ENCODE peak calls at places on chromosomes 5 and 9, in seven cellular contexts. T is CD8-positive, alpha-beta memory T cell; A is heart right ventricle; H is neuronal stem cell; K is sigmoid colon; Q is CD4-positive, CD25-positive, alpha-beta regulatory T cell; R is right lobe of liver. X is an unnamed sample. For H3K4me1, H3K9me3 and H3K27me3, the result is how much of the 10 kb centered on the place peaks cover.

GRCh38 chr5:136364307-136364706 is 1.0 kb downstream of the TRPC7 start:
- DNase-seq in T (no peak), A (no peak), H (no peak), K (no peak), Q (no peak), R (no peak), X (no peak)

GRCh38 chr5:3335301-3335700 is 260.3 kb upstream of the IRX1 start:
- DNase-seq in T (no peak), A (no peak), H (no peak), K (peak), Q (no peak), R (no peak), X (no peak)

GRCh38 chr5:6573651-6574101 is 59.2 kb downstream of the NSUN2 start:
- DNase-seq in T (no peak), A (no peak), H (no peak), K (no peak), Q (no peak), R (no peak), X (no peak)

GRCh38 chr9:81499571-81499970 is 189.8 kb downstream of the TLE1 start:
- DNase-seq in T (no peak), A (no peak), H (no peak), K (no peak), Q (no peak), R (no peak), X (no peak)

GRCh38 chr5:5971227-5971626 is 407.1 kb downstream of the MED10 start:
- DNase-seq in T (no peak), A (no peak), H (no peak), K (no peak), Q (no peak), R (no peak), X (no peak)

GRCh38 chr5:133782736-133783135 is 170.4 kb upstream of the FSTL4 start:
- DNase-seq in T (no peak), A (no peak), H (no peak), K (no peak), Q (no peak), R (no peak), X (no peak)

GRCh38 chr5:151799407-151799806 is 27.7 kb downstream of the G3BP1 start:
- DNase-seq in T (no peak), A (no peak), H (no peak), K (no peak), Q (no peak), R (no peak), X (no peak)

GRCh38 chr5:36357391-36357790 is 55.7 kb upstream of the RANBP3L start:
- DNase-seq in T (no peak), A (no peak), H (no peak), K (no peak), Q (no peak), R (no peak), X (no peak)

GRCh38 chr5:77774981-77775772 is 962 bp downstream of the TBCA start:
- DNase-seq in T (no peak), A (no peak), H (no peak), K (no peak), Q (no peak), R (no peak), X (no peak)

GRCh38 chr9:123871781-123872180 is 58.1 kb downstream of the DENND1A start:
- DNase-seq in T (no peak), A (no peak), H (no peak), K (no peak), Q (no peak), R (no peak), X (no peak)

GRCh38 chr5:132808866-132809265 is 4.2 kb upstream of the SOWAHA start:
- DNase-seq in T (no peak), A (no peak), H (no peak), K (no peak), Q (no peak), R (no peak), X (no peak)

GRCh38 chr9:112783551-112783954 is 33.0 kb downstream of the SNX30 start:
- DNase-seq in T (no peak), A (no peak), H (no peak), K (no peak), Q (no peak), R (no peak), X (no peak)

GRCh38 chr9:127875306-127875966 is 2.0 kb downstream of the AK1 start:
- DNase-seq in T (no peak), A (no peak), H (no peak), K (peak), Q (no peak), R (no peak), X (no peak)

DNA sequence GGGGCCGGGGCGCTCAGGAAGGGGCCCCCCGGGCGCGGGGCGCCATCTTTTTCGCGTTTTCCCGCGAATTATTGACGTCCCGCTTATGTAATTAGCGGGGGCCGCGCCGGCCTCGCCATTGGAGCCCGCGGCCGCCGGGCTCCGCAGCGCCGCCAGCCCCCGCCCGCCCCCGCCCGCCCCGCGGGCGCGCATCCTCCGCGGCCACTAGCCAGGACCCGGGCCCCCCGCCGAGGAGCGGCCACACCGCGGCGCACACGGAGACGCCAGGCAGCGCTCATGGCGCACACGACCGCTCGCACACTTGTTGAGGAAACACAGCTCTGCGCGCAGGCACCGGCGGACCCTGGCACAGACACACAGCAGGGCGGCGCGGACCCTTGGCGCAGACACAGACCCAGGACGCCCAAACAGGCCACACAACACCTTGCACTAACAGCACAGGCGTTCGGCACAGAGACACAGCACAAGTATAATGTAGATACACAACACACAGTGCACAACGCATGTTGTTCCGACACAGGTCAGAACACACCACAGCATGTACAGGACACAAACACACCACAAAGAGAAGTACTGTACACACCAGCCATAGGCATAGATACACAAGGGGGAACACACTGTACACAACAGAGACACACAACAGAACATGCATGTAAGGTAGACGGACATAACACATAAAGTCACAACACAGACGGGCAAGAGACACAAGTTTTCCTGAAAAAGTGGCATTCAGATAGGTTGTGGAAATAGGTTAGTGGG is 467 bp upstream of the PHF19 start:
- DNase-seq in T (peak), A (peak), H (peak), K (peak), Q (peak), R (peak), X (peak)
- H3K4me1 ChIP-seq in T (half or more), A (under half), H (under half), K (under half), Q (half or more), R (under half), X (under half)

GRCh38 chr9:119967867-119968535 is 598.8 kb upstream of the BRINP1 start:
- DNase-seq in T (no peak), A (no peak), H (no peak), K (no peak), Q (no peak), R (no peak), X (no peak)

GRCh38 chr9:119961774-119962408 is 592.7 kb upstream of the BRINP1 start:
- DNase-seq in T (no peak), A (no peak), H (peak), K (no peak), Q (no peak), R (peak), X (peak)

GRCh38 chr9:119963258-119963797 is 594.1 kb upstream of the BRINP1 start:
- DNase-seq in T (no peak), A (no peak), H (peak), K (no peak), Q (no peak), R (no peak), X (peak)

GRCh38 chr9:119959846-119960545 is 590.8 kb upstream of the BRINP1 start:
- DNase-seq in T (no peak), A (peak), H (no peak), K (no peak), Q (no peak), R (no peak), X (no peak)

DNA sequence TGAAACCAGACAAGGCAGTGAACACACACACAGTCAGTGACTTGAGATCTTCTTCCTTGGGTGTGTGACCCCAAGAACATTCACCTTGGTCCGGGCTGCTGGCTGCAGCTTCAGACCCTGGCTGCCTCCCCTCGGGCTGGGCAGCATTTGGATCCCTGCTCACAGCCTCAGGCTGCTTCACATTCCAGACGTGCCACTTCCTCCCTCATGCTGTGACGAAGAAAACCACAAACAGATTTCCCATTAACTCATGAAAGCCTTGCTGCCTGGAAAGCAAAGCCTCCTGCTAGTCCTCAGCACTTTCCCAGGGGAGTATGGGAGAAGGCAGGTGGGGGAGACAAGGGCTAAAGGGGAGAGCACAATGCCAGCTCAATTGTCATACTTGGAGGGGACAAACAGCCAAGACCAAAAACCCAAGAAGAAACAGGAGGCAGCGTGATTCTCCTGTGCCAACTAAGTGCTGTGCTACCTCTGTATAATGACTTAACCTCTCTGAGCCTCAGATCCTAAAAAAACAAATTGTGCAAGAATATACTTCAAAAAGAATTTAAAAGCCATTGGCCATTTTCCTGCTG is 594.6 kb upstream of the BRINP1 start:
- DNase-seq in T (no peak), A (no peak), H (peak), K (no peak), Q (no peak), R (no peak), X (no peak)
- H3K9me3 ChIP-seq in T (under half), A (under half), H (under half), K (under half), Q (under half), R (under half), X (under half)

GRCh38 chr5:154498597-154499393 is 20.8 kb upstream of the HAND1 start:
- DNase-seq in T (no peak), A (no peak), H (no peak), K (no peak), Q (no peak), R (no peak), X (no peak)

GRCh38 chr5:154487541-154487940 is 9.5 kb upstream of the HAND1 start:
- DNase-seq in T (no peak), A (no peak), H (no peak), K (no peak), Q (no peak), R (no peak), X (no peak)

GRCh38 chr5:154491951-154492350 is 13.9 kb upstream of the HAND1 start:
- DNase-seq in T (no peak), A (no peak), H (no peak), K (peak), Q (no peak), R (no peak), X (no peak)

GRCh38 chr5:154494036-154494435 is 16.0 kb upstream of the HAND1 start:
- DNase-seq in T (no peak), A (no peak), H (no peak), K (no peak), Q (no peak), R (no peak), X (no peak)

GRCh38 chr5:154493274-154493673 is 15.2 kb upstream of the HAND1 start:
- DNase-seq in T (no peak), A (no peak), H (no peak), K (peak), Q (no peak), R (no peak), X (no peak)
- H3K27me3 ChIP-seq in T (under half), A (under half), H (under half), K (under half), Q (under half), R (under half), X (under half)

DNA sequence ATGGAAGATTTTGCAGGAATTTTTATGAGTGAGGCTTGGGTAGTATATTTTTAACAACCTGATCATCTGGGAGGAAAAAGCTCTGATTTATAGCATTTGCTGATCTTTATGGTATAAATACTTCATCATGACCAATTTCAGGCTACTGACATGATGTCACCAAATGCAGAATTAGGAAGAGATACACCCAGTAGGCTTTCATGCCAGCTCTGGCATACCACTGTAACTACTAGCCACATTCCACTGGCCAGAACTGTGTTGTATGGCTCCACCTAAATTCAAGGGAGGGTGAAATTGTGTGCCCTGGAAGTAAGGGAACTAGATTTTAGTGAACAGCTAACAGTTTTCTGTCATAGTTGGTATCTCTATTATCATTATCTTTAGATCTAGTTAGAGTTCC is 17.6 kb downstream of the AP3S1 start:
- DNase-seq in T (no peak), A (no peak), H (no peak), K (no peak), Q (no peak), R (no peak), X (no peak)
- H3K4me1 ChIP-seq in T (under half), A (under half), H (under half), K (under half), Q (under half), R (under half), X (under half)

GRCh38 chr5:56346717-56347116 is 113.6 kb upstream of the ANKRD55 start:
- DNase-seq in T (no peak), A (no peak), H (no peak), K (no peak), Q (no peak), R (no peak), X (no peak)
- H3K9me3 ChIP-seq in T (under half), A (under half), H (under half), K (under half), Q (under half), R (under half), X (under half)

GRCh38 chr5:135034963-135035677 is 1.1 kb upstream of the PITX1 start:
- DNase-seq in T (no peak), A (no peak), H (no peak), K (no peak), Q (no peak), R (no peak), X (no peak)
- H3K27me3 ChIP-seq in T (under half), A (half or more), H (half or more), K (half or more), Q (under half), R (half or more), X (half or more)

GRCh38 chr5:30831123-30831522 is 362.4 kb upstream of the CDH6 start:
- DNase-seq in T (no peak), A (no peak), H (no peak), K (no peak), Q (no peak), R (no peak), X (no peak)

GRCh38 chr5:30832519-30832918 is 361.0 kb upstream of the CDH6 start:
- DNase-seq in T (no peak), A (peak), H (no peak), K (no peak), Q (no peak), R (no peak), X (no peak)

GRCh38 chr5:30831605-30832004 is 361.9 kb upstream of the CDH6 start:
- DNase-seq in T (no peak), A (no peak), H (no peak), K (no peak), Q (no peak), R (no peak), X (no peak)
- H3K4me1 ChIP-seq in T (under half), A (under half), H (under half), K (under half), Q (under half), R (under half), X (under half)

GRCh38 chr5:1453613-1454012 is 8.4 kb upstream of the SLC6A3 start:
- DNase-seq in T (no peak), A (no peak), H (no peak), K (no peak), Q (no peak), R (no peak), X (no peak)
- H3K9me3 ChIP-seq in T (under half), A (under half), H (under half), K (under half), Q (under half), R (under half), X (under half)

GRCh38 chr9:76593011-76593347 is 134.0 kb downstream of the GCNT1 start:
- DNase-seq in T (no peak), A (no peak), H (no peak), K (no peak), Q (no peak), R (no peak), X (no peak)
- H3K27me3 ChIP-seq in T (under half), A (under half), H (under half), K (under half), Q (under half), R (under half), X (under half)

DNA sequence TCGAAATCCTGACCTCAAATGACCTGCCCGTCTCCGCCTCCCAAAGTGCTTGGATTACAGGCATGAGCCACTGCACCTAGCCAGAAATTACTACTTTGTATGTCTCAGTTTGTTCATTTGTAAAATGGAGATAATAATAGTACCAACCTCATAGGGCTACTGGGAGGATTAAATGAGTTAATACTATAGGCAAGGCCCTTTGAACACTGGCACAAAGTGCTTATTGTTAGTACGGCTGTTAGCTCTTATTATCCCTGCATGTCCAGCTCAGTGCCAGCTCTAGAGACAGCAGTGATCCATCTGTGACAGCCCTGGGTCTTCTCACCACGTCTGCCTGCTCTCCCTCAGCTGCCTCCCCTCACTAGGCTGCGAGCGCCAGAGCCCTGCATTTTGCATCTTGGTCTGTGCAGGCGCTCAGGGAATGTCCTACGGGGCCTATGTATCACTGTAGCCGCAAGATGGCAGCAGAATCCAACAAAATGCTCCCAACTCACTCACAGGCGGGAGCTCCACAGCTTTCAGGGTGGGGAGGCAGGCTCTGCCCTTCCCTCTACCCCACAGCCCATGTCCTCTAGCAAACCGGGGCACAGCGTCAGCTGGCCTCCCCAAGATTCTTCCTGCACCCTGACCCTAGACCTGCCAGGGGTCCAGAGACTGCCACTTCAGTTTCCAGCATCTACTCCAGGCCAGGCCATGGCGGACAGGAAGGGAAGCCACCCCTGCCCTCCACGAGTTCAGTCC is 17.7 kb upstream of the AKNA start:
- DNase-seq in T (peak), A (peak), H (peak), K (peak), Q (peak), R (peak), X (peak)
- H3K4me1 ChIP-seq in T (under half), A (under half), H (under half), K (under half), Q (under half), R (under half), X (under half)

X was measured in pancreas.